ENCODE peak calls at places on chromosomes 3 and 15, in seven cellular contexts. F is CD8-positive, alpha-beta T cell; K is lower lobe of right lung; J is psoas muscle; Y is GM06990; O is hepatocyte; I is A549. X is an unnamed sample.

GRCh38 chr3:22765679-22766078 is 437.4 kb upstream of the UBE2E2 start:
- DNase-seq in I (no peak), J (no peak), Y (no peak), F (no peak), O (no peak), K (no peak), X (no peak)

GRCh38 chr15:41981373-41982132 is 9.2 kb upstream of the EHD4 start:
- DNase-seq in F (no peak), I (no peak), Y (no peak), K (no peak), O (no peak), J (no peak), X (peak; percentile 28)

GRCh38 chr15:66929843-66930242 is 135.6 kb upstream of the SMAD3 start:
- DNase-seq in I (no peak), O (no peak), F (no peak), J (no peak), Y (no peak), K (no peak), X (no peak)

GRCh38 chr3:57815034-57815433 is 58.9 kb downstream of the SLMAP start:
- DNase-seq in F (no peak), K (no peak), Y (no peak), I (no peak), O (no peak), J (no peak), X (no peak)

GRCh38 chr3:98612587-98612986 is 19.2 kb upstream of the CPOX start:
- DNase-seq in J (no peak), I (no peak), K (peak; percentile 46), Y (peak; percentile 57), F (no peak), O (peak; percentile 20), X (no peak)

GRCh38 chr3:29275309-29275708 is 5.6 kb upstream of the RBMS3 start:
- DNase-seq in Y (no peak), F (no peak), K (no peak), O (no peak), I (no peak), J (peak; percentile 19), X (peak; percentile 46)

GRCh38 chr3:191775451-191776233 is 314.7 kb downstream of the PYDC2 start:
- DNase-seq in I (no peak), Y (no peak), J (no peak), O (no peak), F (no peak), K (no peak), X (no peak)

GRCh38 chr3:69855436-69856162 is 116.3 kb downstream of the MITF start:
- DNase-seq in I (no peak), Y (no peak), J (no peak), O (peak; percentile 41), K (no peak), F (no peak), X (no peak)

GRCh38 chr3:150251654-150252053 is 156.4 kb upstream of the TSC22D2 start:
- DNase-seq in K (no peak), Y (no peak), J (no peak), I (no peak), F (no peak), O (no peak), X (no peak)

GRCh38 chr3:51384145-51384729 is 854 bp upstream of the MANF start:
- DNase-seq in J (no peak), F (no peak), K (no peak), I (no peak), O (peak; percentile 63), Y (no peak), X (no peak)

GRCh38 chr3:78823434-78823833 is 944.4 kb downstream of the ROBO1 start:
- DNase-seq in F (no peak), K (no peak), Y (no peak), J (no peak), I (no peak), O (peak; percentile 15), X (no peak)

GRCh38 chr3:85075663-85076062 is 116.9 kb downstream of the CADM2 start:
- DNase-seq in I (no peak), Y (no peak), J (no peak), O (no peak), K (no peak), F (no peak), X (no peak)

GRCh38 chr3:85068911-85069310 is 110.1 kb downstream of the CADM2 start:
- DNase-seq in F (no peak), K (no peak), J (no peak), I (no peak), Y (no peak), O (no peak), X (no peak)

GRCh38 chr3:85077018-85077417 is 118.2 kb downstream of the CADM2 start:
- DNase-seq in Y (no peak), O (no peak), K (no peak), I (no peak), F (no peak), J (no peak), X (no peak)

GRCh38 chr3:85074003-85074402 is 115.2 kb downstream of the CADM2 start:
- DNase-seq in Y (no peak), F (no peak), I (no peak), K (no peak), O (no peak), J (no peak), X (no peak)
- H3K4me3 ChIP-seq in Y (no peak overlapping the region), F (no peak overlapping the region), I (no peak overlapping the region), K (no peak overlapping the region), O (no peak overlapping the region), J (no peak overlapping the region), X (no peak overlapping the region)

GRCh38 chr3:137815251-137815650 is 51.1 kb downstream of the SOX14 start:
- DNase-seq in Y (no peak), J (no peak), I (no peak), F (no peak), K (no peak), O (no peak), X (no peak)
- TF ChIP-seq CTCF in Y (no peak), J (no peak), I (no peak), F (no peak), K (no peak), O (no peak), X (no peak)

DNA sequence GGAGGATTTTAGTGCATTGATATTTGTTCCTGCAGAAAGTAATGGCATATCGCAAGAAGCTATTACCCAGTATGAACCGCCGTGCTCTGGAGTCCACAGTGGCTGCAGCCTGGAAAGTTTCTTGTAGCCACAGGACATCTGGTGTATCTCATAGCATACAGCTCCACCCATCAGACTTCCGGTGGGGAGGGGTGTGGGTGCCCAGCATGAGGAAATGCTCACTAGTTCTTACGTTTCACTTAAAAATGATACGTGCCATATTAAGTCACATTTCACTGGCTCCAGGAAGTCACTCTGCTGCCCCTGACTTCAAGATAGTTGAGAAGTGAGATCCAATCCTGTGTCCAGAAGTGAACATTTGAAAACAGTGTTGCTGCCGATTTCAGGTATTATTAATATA is 990.4 kb downstream of the GBE1 start:
- DNase-seq in F (no peak), O (peak; percentile 12), Y (no peak), I (no peak), K (no peak), J (no peak), X (no peak)
- H3K4me3 ChIP-seq in F (no peak overlapping the region), O (no peak overlapping the region), Y (no peak overlapping the region), I (no peak overlapping the region), K (no peak overlapping the region), J (no peak overlapping the region), X (no peak overlapping the region)

GRCh38 chr15:72341361-72341760 is 21.4 kb upstream of the CELF6 start:
- DNase-seq in Y (no peak), K (no peak), F (no peak), J (no peak), I (no peak), O (peak; percentile 34), X (no peak)
- TF ChIP-seq CTCF in Y (peak; percentile 26), K (no peak), F (no peak), J (no peak), I (peak; percentile 16), O (peak; percentile 20), X (no peak)

DNA sequence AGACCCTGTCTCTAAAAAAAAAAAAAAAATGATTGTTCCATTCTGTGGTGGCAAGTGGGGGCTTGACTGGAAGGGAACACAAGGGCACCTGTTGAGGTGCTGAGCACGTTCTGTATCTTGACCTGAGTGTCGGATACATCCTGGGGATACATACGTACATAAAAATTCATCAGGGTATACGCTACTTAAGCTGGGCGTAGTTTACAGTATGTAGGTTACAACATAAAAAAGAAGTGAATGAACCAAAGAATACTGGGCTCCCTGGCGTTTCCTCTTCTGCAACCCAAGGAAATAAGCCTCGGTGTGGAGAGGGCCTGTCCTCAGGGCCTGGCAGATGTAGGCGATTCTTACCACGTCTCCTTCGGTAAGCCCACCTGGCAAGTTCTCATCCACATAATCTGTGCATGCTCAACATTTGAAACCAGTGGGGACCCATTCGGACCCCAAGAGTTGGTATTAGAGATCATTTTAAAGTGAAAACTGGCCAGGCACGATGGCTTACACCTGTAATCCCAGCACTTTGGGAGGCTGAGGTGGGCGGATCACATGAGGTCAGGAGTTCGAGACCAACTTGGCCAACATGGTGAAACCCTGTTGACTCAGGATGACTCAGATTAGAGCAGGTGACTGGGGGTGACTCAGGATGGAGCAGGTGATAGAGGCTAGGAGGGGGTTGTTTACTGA is 5.1 kb upstream of the MUC20 start:
- DNase-seq in F (no peak), J (no peak), K (no peak), Y (no peak), O (peak; percentile 66), I (no peak), X (no peak)
- H3K4me3 ChIP-seq in F (no peak overlapping the region), J (no peak overlapping the region), K (no peak overlapping the region), Y (no peak overlapping the region), O (no peak overlapping the region), I (no peak overlapping the region), X (no peak overlapping the region)

GRCh38 chr3:18988619-18989229 is 159.6 kb upstream of the KCNH8 start:
- DNase-seq in K (no peak), Y (no peak), J (no peak), F (no peak), O (peak; percentile 67), I (peak; percentile 7), X (no peak)
- TF ChIP-seq CTCF in K (peak; percentile 37), Y (peak; percentile 44), J (peak; percentile 34), F (peak; percentile 91), O (peak; percentile 82), I (peak; percentile 50), X (peak; percentile 17)

DNA sequence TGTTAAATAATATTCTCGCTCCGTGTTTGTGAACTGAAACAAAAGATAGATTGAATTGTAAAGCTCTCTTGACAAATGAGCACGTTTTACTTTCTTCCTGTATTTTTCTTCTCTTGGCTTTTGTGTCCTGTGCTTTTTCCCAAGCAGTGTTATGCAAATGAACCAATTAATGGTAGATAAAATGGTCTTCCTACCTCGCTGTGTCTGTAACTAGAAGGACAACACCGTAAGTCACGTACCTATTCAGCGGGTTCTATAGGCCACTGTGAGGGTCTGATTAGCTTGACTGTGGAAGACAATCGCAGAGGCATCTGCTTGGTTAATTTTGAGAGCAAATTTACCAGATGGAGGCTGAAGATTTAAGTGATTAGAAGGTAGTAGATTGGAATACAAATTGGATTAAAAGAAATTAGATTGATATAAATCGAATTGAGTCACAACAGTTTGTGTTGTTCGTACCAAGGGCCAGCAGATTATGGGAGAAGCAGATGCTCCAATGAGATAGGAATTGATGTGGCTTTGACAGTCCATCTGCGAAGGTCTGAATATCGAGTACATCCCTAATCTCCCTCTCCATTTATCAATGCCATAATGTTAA is 40.2 kb downstream of the ROBO2 start:
- DNase-seq in K (no peak), J (no peak), Y (no peak), I (no peak), F (no peak), O (no peak), X (no peak)
- H3K4me3 ChIP-seq in K (no peak overlapping the region), J (no peak overlapping the region), Y (no peak overlapping the region), I (no peak overlapping the region), F (no peak overlapping the region), O (no peak overlapping the region), X (no peak overlapping the region)